ENCODE peak calls at places on chromosome 21, in seven cellular contexts. W, Z, E, I, B, V and K are unnamed samples.

GRCh38 chr21:35399002-35399401 is 349.9 kb upstream of the RUNX1 start:
- DNase-seq in B (no peak), I (no peak), W (no peak), E (no peak), Z (no peak), V (no peak), K (no peak)

GRCh38 chr21:35338881-35339632 is 290.0 kb upstream of the RUNX1 start:
- DNase-seq in E (no peak), B (peak), W (no peak), Z (no peak), I (no peak), V (no peak), K (no peak)

GRCh38 chr21:16968436-16968835 is 544.4 kb upstream of the CXADR start:
- DNase-seq in V (no peak), B (no peak), W (no peak), Z (no peak), E (no peak), I (peak), K (no peak)

GRCh38 chr21:44850905-44851657 is 22.4 kb downstream of the PTTG1IP start:
- DNase-seq in V (no peak), B (no peak), W (no peak), I (no peak), Z (no peak), E (no peak), K (no peak)

GRCh38 chr21:16419188-16419874 is 689.5 kb downstream of the USP25 start:
- DNase-seq in E (peak), W (no peak), I (peak), B (peak), V (no peak), Z (peak), K (peak)

GRCh38 chr21:26982767-26983166 is 15.9 kb upstream of the ADAMTS5 start:
- DNase-seq in B (no peak), E (no peak), I (no peak), V (no peak), Z (no peak), W (no peak), K (no peak)

GRCh38 chr21:15515908-15516307 is 213.9 kb upstream of the USP25 start:
- DNase-seq in E (no peak), V (no peak), I (no peak), Z (no peak), W (no peak), B (no peak), K (no peak)

GRCh38 chr21:43826623-43826974 is 37.2 kb downstream of the RRP1 start:
- DNase-seq in W (no peak), B (no peak), V (no peak), I (no peak), E (no peak), Z (peak), K (no peak)

GRCh38 chr21:43718872-43719747 is at the start of gene PDXK:
- DNase-seq in B (peak), W (peak), E (peak), V (peak), I (peak), Z (peak), K (peak)

GRCh38 chr21:16420086-16420724 is 690.4 kb downstream of the USP25 start:
- DNase-seq in W (no peak), B (peak), Z (peak), V (no peak), I (peak), E (no peak), K (peak)

GRCh38 chr21:15682977-15683376 is 46.8 kb upstream of the USP25 start:
- DNase-seq in V (no peak), Z (no peak), E (no peak), W (no peak), B (no peak), I (peak), K (no peak)

GRCh38 chr21:21921410-21922232 is 923.4 kb downstream of the NCAM2 start:
- DNase-seq in V (no peak), B (no peak), Z (peak), E (no peak), W (peak), I (no peak), K (no peak)

GRCh38 chr21:23452384-23453083 is 2154.7 kb downstream of the MRPL39 start:
- DNase-seq in B (no peak), W (no peak), V (no peak), E (no peak), I (no peak), Z (no peak), K (no peak)

GRCh38 chr21:20721151-20721550 is 277.1 kb upstream of the NCAM2 start:
- DNase-seq in E (no peak), Z (no peak), W (no peak), B (no peak), I (no peak), V (no peak), K (no peak)

GRCh38 chr21:43993420-43993934 is 18.6 kb upstream of the TRAPPC10 start:
- DNase-seq in B (no peak), Z (no peak), I (no peak), V (no peak), E (no peak), W (no peak), K (peak)

GRCh38 chr21:44531606-44532128 is 8.3 kb downstream of the KRTAP10-1 start:
- DNase-seq in Z (no peak), V (no peak), E (peak), I (no peak), B (no peak), W (no peak), K (peak)

GRCh38 chr21:43369124-43369523 is 57.8 kb downstream of the SIK1 start:
- DNase-seq in E (no peak), W (no peak), V (no peak), Z (peak), B (no peak), I (no peak), K (no peak)

GRCh38 chr21:45913886-45914285 is 67.7 kb upstream of the COL6A1 start:
- DNase-seq in I (no peak), V (no peak), Z (no peak), B (no peak), E (no peak), W (no peak), K (no peak)
- H3K27ac ChIP-seq in I (no peak), V (no peak), Z (no peak), B (no peak), E (no peak), W (no peak), K (no peak)

DNA sequence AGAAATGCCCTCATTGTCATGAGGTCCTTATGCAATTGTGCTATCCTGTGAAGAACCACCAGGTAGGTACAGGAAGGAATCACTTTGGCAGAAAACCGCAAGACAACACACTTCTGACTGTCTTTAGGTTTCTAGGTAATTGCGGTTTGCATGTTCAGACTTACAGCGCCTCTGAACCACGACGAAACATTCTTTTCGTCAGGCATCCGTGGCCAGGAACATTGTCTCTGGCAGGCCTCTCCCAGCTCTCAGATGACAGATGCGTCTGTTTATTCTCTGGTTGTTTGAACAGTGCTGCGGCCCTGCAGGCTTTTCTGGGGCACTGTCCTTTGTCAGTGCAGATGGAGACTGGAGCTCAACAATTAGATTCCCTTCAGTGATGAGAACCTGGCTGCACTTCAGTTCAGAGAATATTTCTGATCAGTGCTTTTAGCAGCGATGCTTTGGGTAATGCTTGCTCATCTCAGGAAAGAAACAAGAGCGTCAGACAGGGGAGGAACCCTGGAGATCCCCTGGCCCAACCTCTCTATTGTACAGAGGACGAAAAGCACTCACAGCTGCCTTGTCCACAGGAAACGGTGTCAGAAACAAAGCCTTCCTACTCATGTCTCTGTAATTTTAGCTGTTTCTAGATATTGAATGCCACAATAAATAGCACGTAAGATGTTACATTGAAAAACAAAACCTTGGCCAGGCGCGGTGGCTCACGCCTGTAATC is 63.5 kb downstream of the B3GALT5 start:
- DNase-seq in B (peak), I (no peak), E (peak), Z (peak), W (no peak), V (no peak), K (peak)
- TF ChIP-seq POLR2AphosphoS5 in B (peak), I (no peak), E (peak), Z (peak), W (no peak), V (no peak), K (peak)

GRCh38 chr21:29053656-29054055 is 19.8 kb downstream of the CCT8 start:
- DNase-seq in I (no peak), V (no peak), B (no peak), Z (no peak), W (no peak), E (no peak), K (no peak)
- H3K27ac ChIP-seq in I (no peak), V (no peak), B (no peak), Z (no peak), W (no peak), E (no peak), K (no peak)

GRCh38 chr21:25964009-25964408 is 206.6 kb downstream of the APP start:
- DNase-seq in B (no peak), Z (no peak), V (no peak), I (peak), E (no peak), W (no peak), K (no peak)
- TF ChIP-seq POLR2AphosphoS5 in B (no peak), Z (no peak), V (no peak), I (peak), E (no peak), W (no peak), K (no peak)

GRCh38 chr21:41411449-41412089 is 14.5 kb upstream of the MX1 start:
- DNase-seq in Z (no peak), V (no peak), I (no peak), W (no peak), B (no peak), E (peak), K (no peak)
- H3K27ac ChIP-seq in Z (no peak), V (no peak), I (no peak), W (no peak), B (no peak), E (peak), K (no peak)

DNA sequence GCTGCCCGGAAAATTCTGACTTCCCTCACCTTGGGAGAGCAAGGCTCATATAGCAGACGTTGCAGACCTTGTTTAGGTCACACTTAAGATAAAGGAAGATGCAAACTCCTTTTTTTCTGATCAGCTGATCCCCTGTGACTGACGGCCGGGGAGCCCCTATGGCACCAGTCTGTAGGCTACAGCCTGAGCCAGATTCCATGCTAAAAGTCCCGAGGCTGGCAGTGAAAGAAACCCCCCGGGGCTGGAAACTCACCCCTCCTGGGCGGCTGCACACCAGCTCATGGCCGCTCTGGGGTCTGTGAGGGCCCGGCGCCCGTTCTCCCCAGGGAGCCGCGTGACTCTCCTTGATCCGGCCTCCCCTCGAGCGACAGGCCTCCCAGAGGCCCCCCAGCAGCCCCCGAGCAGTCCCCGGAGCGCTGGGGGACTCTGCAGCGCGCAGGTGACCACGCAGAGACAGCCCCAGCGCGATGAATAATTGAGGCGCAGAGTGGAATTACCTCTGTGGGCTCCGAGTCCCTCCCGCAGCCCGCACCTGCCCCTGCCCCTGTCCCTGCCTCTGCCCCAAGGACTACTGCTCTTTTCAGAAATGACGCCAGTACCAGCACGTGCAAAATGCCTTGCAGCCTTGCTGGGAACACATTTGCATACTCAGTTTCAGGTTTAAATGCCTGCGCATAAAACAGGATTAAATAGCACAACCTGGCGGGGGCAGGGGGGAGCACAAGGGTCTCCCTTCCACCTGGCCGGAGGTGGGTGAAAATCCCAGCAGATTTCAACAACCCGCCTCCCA is 62.6 kb upstream of the CLDN14 start:
- DNase-seq in B (peak), V (no peak), E (peak), Z (no peak), W (no peak), I (no peak), K (no peak)
- TF ChIP-seq POLR2AphosphoS5 in B (no peak), V (no peak), E (no peak), Z (no peak), W (no peak), I (no peak), K (no peak)

DNA sequence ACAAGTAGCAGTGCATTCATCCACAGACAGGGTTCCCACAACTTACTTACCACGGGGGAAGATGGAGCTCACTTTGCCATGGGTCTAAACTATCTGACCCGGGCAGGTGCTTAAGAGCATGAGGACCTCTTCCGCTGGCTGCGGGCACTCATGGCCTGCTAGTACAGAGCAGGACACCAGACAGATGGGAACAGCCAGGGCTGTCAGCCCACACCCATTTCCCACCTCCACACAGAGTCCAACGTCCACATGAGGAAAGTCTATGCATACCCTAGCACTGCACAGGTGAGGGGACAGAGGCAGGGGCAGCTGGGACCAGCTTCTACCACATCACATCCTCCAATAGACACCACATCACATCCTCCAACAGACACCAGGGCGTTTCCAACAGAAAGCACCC is 35.8 kb upstream of the PRDM15 start:
- DNase-seq in I (no peak), Z (no peak), V (no peak), W (no peak), E (no peak), B (no peak), K (no peak)
- H3K27ac ChIP-seq in I (no peak), Z (no peak), V (no peak), W (no peak), E (no peak), B (no peak), K (no peak)

GRCh38 chr21:32380940-32381339 is 11.9 kb downstream of the URB1 start:
- DNase-seq in I (peak), W (no peak), E (no peak), B (no peak), V (no peak), Z (no peak), K (no peak)

GRCh38 chr21:32383812-32384211 is 9.0 kb downstream of the URB1 start:
- DNase-seq in E (no peak), Z (no peak), W (no peak), I (no peak), B (no peak), V (no peak), K (no peak)

GRCh38 chr21:32378956-32379355 is 13.9 kb downstream of the URB1 start:
- DNase-seq in W (no peak), V (no peak), E (no peak), Z (no peak), B (no peak), I (no peak), K (no peak)

GRCh38 chr21:32381571-32381970 is 11.2 kb downstream of the URB1 start:
- DNase-seq in W (no peak), V (no peak), I (no peak), B (no peak), Z (no peak), E (no peak), K (no peak)

GRCh38 chr21:32382108-32382601 is 10.7 kb downstream of the URB1 start:
- DNase-seq in B (peak), E (no peak), Z (no peak), W (no peak), I (no peak), V (no peak), K (no peak)
- TF ChIP-seq POLR2AphosphoS5 in B (peak), E (no peak), Z (peak), W (no peak), I (no peak), V (no peak), K (no peak)

DNA sequence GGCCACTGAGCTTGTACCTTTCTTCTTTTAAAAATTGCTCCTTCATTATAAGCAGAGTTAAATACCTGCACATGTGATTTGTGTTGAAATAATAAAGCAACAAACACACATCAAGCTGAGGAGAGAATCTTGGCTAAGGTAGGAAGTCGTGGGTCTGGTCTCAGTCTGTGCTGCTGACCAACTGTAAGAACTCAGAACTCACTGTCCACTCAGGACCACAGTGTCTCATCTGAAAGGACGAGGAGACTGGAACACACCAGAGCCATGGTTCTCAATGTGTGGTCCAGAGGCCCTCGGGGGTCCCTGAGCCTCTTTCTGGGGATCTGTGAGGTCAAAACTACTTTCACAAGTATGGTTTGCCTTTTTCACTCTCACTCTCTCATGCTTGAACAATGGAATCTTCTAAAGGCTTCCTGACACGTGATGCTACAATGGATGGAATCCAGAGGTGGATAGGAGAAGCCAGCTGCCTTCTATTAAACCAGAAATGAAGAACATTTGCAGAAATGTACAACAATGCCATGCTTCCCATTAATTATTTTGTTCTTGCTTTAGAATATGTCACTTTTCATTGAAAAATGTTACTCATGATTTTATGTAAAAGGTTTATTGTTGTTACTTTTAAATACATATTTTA is 17.3 kb upstream of the ETS2 start:
- DNase-seq in E (no peak), I (peak), W (no peak), V (no peak), B (no peak), Z (no peak), K (no peak)
- H3K27ac ChIP-seq in E (peak), I (no peak), W (no peak), V (peak), B (no peak), Z (peak), K (no peak)

GRCh38 chr21:33362044-33362555 is 37.3 kb downstream of the IFNAR1 start:
- DNase-seq in E (peak), B (peak), W (no peak), I (no peak), V (no peak), Z (no peak), K (no peak)

GRCh38 chr21:33364830-33365229 is 38.4 kb upstream of the IFNGR2 start:
- DNase-seq in W (no peak), Z (no peak), V (no peak), I (no peak), B (no peak), E (no peak), K (no peak)

GRCh38 chr21:33359446-33359845 is 34.7 kb downstream of the IFNAR1 start:
- DNase-seq in B (no peak), V (no peak), E (no peak), Z (no peak), W (no peak), I (no peak), K (no peak)

GRCh38 chr21:33360281-33360680 is 35.5 kb downstream of the IFNAR1 start:
- DNase-seq in I (peak), W (no peak), B (no peak), V (no peak), E (no peak), Z (no peak), K (no peak)

GRCh38 chr21:33360871-33361602 is 36.3 kb downstream of the IFNAR1 start:
- DNase-seq in W (peak), B (peak), E (peak), I (peak), Z (peak), V (no peak), K (peak)
- TF ChIP-seq POLR2AphosphoS5 in W (no peak), B (no peak), E (no peak), I (no peak), Z (no peak), V (no peak), K (no peak)